ENCODE peak calls at places on chromosomes 6 and 20, in four cellular contexts. F, T, L and W are unnamed samples.

GRCh38 chr6:51139841-51140462 is 321.3 kb downstream of the TFAP2B start:
- DNase-seq in F (no peak), L (no peak), T (no peak), W (no peak)

GRCh38 chr20:22346716-22347115 is 237.7 kb downstream of the FOXA2 start:
- DNase-seq in L (no peak), T (no peak), F (no peak), W (no peak)

GRCh38 chr20:33415948-33416347 is 14.6 kb upstream of the CDK5RAP1 start:
- DNase-seq in L (peak; percentile 38), T (no peak), F (peak; percentile 39), W (peak; percentile 52)

GRCh38 chr20:32201977-32202363 is 5.6 kb downstream of the PLAGL2 start:
- DNase-seq in F (no peak), T (peak; percentile 72), L (no peak), W (no peak)

GRCh38 chr6:40586369-40586768 is 795 bp downstream of the LRFN2 start:
- DNase-seq in T (no peak), F (no peak), L (no peak), W (no peak)

GRCh38 chr20:46307139-46307998 is 929 bp downstream of the CDH22 start:
- DNase-seq in L (peak; percentile 87), T (peak; percentile 82), F (peak; percentile 25), W (peak; percentile 85)

GRCh38 chr20:19828233-19828632 is 70.2 kb downstream of the RIN2 start:
- DNase-seq in L (peak; percentile 64), F (no peak), T (no peak), W (no peak)

GRCh38 chr20:33751775-33752174 is 20.0 kb downstream of the ZNF341 start:
- DNase-seq in L (no peak), T (no peak), F (no peak), W (no peak)

GRCh38 chr6:163720460-163721235 is 306.1 kb downstream of the QKI start:
- DNase-seq in T (no peak), F (no peak), L (no peak), W (no peak)

GRCh38 chr6:44063561-44064059 is 63.6 kb downstream of the MRPL14 start:
- DNase-seq in T (no peak), L (no peak), F (no peak), W (no peak)
- H3K4me1 ChIP-seq in T (peaks cover 21% of the 10 kb centered on the region), L (peaks cover 70% of the 10 kb centered on the region), F (peaks cover 72% of the 10 kb centered on the region), W (no peaks in the 10 kb centered on the region)

GRCh38 chr6:63635165-63635562 is 438 bp upstream of the PHF3 start:
- DNase-seq in L (no peak), F (no peak), T (no peak), W (no peak)

GRCh38 chr6:63637865-63638445 is 2.4 kb downstream of the PHF3 start:
- DNase-seq in L (no peak), F (no peak), T (no peak), W (no peak)

GRCh38 chr6:63636516-63636968 is 940 bp downstream of the PHF3 start:
- DNase-seq in F (peak; percentile 47), L (peak; percentile 7), T (peak; percentile 79), W (peak; percentile 80)

GRCh38 chr6:63635563-63636515 is at the start of gene PHF3:
- DNase-seq in F (peak; percentile 91), T (peak; percentile 95), L (peak; percentile 64), W (peak; percentile 97)

GRCh38 chr6:63634630-63635029 is 972 bp upstream of the PHF3 start:
- DNase-seq in T (no peak), L (no peak), F (no peak), W (no peak)
- H3K4me3 ChIP-seq in T (peak overlapping the region; percentile 84), L (no peak overlapping the region), F (peak overlapping the region; percentile 99), W (no peak overlapping the region)

GRCh38 chr20:63830821-63831593 is at the start of gene ZBTB46:
- DNase-seq in F (peak; percentile 79), T (peak; percentile 83), L (peak; percentile 75), W (peak; percentile 79)
- H3K27ac ChIP-seq in F (peak within 1 kb of the TSS; percentile 96), T (peak within 1 kb of the TSS; percentile 55), L (peak within 1 kb of the TSS; percentile 78), W (peak within 1 kb of the TSS; percentile 74)

GRCh38 chr6:27616313-27617045 is 143.6 kb upstream of the ZNF184 start:
- DNase-seq in F (no peak), T (no peak), L (no peak), W (no peak)

GRCh38 chr6:27617046-27617687 is 144.3 kb upstream of the ZNF184 start:
- DNase-seq in T (no peak), F (no peak), L (no peak), W (no peak)

GRCh38 chr6:27619436-27619835 is 146.5 kb upstream of the ZNF184 start:
- DNase-seq in F (no peak), L (no peak), T (no peak), W (no peak)

GRCh38 chr6:27623103-27623502 is 150.2 kb upstream of the ZNF184 start:
- DNase-seq in L (no peak), F (no peak), T (no peak), W (no peak)

GRCh38 chr6:27617700-27618689 is 145.1 kb upstream of the ZNF184 start:
- DNase-seq in F (no peak), L (peak; percentile 59), T (no peak), W (no peak)
- H3K4me1 ChIP-seq in F (peaks cover 15% of the 10 kb centered on the region), L (peaks cover 7% of the 10 kb centered on the region), T (no peaks in the 10 kb centered on the region), W (no peaks in the 10 kb centered on the region)

GRCh38 chr6:145809211-145809610 is 5.4 kb downstream of the FBXO30 start:
- DNase-seq in T (no peak), F (no peak), L (no peak), W (no peak)

GRCh38 chr6:145813285-145814034 is 1.1 kb downstream of the FBXO30 start:
- DNase-seq in T (no peak), F (no peak), L (no peak), W (no peak)

GRCh38 chr6:145814035-145814500 is 527 bp downstream of the FBXO30 start:
- DNase-seq in T (no peak), F (peak; percentile 33), L (peak; percentile 4), W (no peak)

GRCh38 chr6:145809785-145810184 is 4.8 kb downstream of the FBXO30 start:
- DNase-seq in F (no peak), L (no peak), T (no peak), W (no peak)

DNA sequence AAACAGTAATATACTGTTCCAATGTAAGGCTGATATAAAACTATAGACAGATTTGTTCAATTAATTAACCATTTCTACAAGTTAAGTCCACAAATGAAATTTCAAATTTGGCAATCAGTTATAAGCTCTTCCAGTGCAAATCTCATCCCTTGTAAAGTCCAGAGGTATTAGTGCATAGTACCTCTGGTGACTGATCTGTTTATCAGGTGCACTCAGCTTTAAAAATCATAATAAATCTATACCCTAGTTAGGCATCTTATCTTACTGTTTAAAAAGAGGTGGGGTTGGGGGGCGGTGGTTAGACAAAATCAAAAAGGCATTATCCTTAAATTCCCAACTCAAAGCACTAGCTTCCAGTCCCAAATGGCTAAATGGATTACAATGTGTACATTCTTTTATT is 2.9 kb downstream of the FBXO30 start:
- DNase-seq in F (no peak), T (no peak), L (no peak), W (no peak)
- H3K4me3 ChIP-seq in F (peak overlapping the region; percentile 79), T (no peak overlapping the region), L (peak overlapping the region; percentile 78), W (no peak overlapping the region)

DNA sequence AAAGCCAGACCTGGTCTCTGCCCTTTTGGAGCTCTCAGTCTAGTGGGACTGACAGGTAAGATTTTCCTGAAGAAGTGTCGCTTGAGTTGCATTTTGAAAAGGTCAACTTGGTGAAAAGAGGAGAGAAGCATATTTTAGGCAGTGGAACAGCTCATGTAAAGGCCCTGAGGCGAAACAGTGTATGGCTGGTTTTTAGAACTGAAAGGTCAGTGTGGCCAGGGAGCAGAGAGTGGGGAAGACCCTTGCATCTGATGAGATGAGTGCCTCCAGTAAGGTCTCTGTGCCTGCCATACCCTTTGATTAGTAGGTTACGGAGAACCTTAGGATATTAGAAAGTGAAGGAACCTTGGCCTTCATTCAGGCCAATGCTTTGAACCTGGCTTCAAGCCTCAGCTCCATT is 55.9 kb upstream of the SAYSD1 start:
- DNase-seq in F (no peak), L (no peak), T (no peak), W (no peak)
- H3K27ac ChIP-seq in F (no peak overlapping the region), L (no peak overlapping the region), T (no peak overlapping the region), W (no peak overlapping the region)

DNA sequence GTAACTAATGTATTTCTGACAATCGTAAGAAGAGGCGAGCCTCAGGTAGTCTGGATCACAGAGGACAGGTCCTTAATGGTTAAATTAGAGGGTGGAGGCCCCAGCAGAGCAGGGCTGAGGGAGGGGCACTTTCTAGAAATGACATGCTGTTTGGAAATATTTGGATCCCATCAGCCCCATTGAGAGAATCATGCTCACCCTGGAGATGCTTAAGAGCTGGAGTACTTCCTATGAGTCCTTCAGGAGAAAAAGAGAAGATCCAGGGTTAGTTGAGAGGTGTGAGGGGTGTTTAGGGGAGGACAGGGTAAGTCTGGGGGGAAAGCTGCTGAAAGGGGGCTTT is 123.0 kb downstream of the TCP11 start:
- DNase-seq in T (no peak), F (no peak), L (no peak), W (no peak)
- H3K4me1 ChIP-seq in T (peaks cover 37% of the 10 kb centered on the region), F (peaks cover 92% of the 10 kb centered on the region), L (peaks cover 3% of the 10 kb centered on the region), W (peaks cover 27% of the 10 kb centered on the region)

GRCh38 chr6:153016846-153017245 is 14.3 kb upstream of the MTRF1L start:
- DNase-seq in L (no peak), F (no peak), T (no peak), W (no peak)

GRCh38 chr6:153018355-153018754 is 15.8 kb upstream of the MTRF1L start:
- DNase-seq in L (no peak), T (no peak), F (no peak), W (no peak)

GRCh38 chr6:153015094-153015645 is 12.7 kb upstream of the MTRF1L start:
- DNase-seq in L (no peak), T (no peak), F (no peak), W (no peak)

GRCh38 chr6:153013438-153013837 is 10.9 kb upstream of the MTRF1L start:
- DNase-seq in T (no peak), F (no peak), L (no peak), W (no peak)

DNA sequence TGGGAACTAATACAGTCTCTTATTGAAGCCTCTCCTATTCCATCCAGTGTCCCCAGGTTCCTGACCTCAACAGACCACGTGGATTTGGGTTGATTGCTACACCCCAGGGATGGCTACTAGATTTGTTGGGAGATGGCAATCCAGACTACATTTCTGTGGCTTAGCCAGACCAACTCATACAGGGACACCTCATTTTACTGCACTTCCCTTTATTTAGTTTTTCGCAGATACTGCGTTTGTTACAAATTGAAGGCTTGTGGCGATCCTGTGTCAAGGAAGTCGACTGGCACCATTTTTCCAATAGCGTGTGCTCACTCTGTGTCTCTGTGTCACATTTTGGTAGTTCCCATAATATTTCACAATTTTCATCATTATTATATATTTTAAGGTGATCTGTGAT is 10.3 kb upstream of the MTRF1L start:
- DNase-seq in T (no peak), F (no peak), L (no peak), W (no peak)
- H3K4me3 ChIP-seq in T (no peak overlapping the region), F (no peak overlapping the region), L (no peak overlapping the region), W (no peak overlapping the region)

DNA sequence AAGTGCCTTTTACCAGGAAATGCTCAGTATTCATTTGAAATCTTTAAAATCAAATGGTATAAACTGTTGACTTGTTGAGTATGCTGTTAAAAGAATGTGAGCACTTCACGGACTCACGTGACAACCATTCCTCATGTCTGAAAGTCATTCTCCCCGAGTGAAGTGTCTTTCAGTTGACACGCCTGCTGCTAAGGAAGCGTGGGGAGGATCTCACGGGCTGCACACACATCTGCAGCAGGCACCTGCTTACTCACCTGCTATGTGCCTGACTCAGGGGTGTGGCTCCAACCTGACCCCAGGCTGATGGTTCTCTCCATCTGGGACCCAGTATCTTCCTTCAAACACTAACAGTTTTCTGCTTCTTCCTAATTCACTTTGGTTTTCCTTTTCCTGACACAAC is 32.7 kb downstream of the WDR27 start:
- DNase-seq in L (no peak), T (no peak), F (no peak), W (no peak)
- H3K27ac ChIP-seq in L (no peak overlapping the region), T (peak overlapping the region; percentile 58), F (peak overlapping the region; percentile 67), W (peak overlapping the region; percentile 61)